ENCODE peak calls at places on chromosomes 4 and X, in eight cellular contexts. J, N, Z, W, Y, V, Q and M are unnamed samples.

GRCh38 chrX:150967786-150968185 is 15.3 kb upstream of the HMGB3 start:
- DNase-seq in J (no peak), N (no peak), Z (no peak), Q (no peak), V (no peak), W (no peak), Y (no peak), M (no peak)

GRCh38 chr4:128068927-128069326 is 7.8 kb downstream of the LARP1B start:
- DNase-seq in Y (peak), Q (no peak), Z (no peak), N (no peak), J (no peak), W (no peak), V (no peak), M (no peak)

GRCh38 chr4:142567620-142568451 is 278.3 kb downstream of the INPP4B start:
- DNase-seq in Q (peak), W (no peak), N (no peak), Y (peak), J (no peak), Z (no peak), V (no peak), M (no peak)

GRCh38 chr4:83490876-83491450 is 6.1 kb upstream of the ABRAXAS1 start:
- DNase-seq in Y (peak), Q (peak), W (no peak), V (no peak), Z (no peak), J (no peak), N (no peak), M (no peak)

GRCh38 chrX:123184199-123184857 is at the start of gene GRIA3:
- DNase-seq in Y (no peak), W (no peak), J (no peak), Q (peak), V (no peak), N (no peak), Z (peak), M (no peak)

GRCh38 chrX:84188320-84188834 is 378 bp upstream of the RPS6KA6 start:
- DNase-seq in N (peak), Q (peak), Y (peak), W (no peak), Z (peak), V (peak), J (no peak), M (no peak)

GRCh38 chrX:1582686-1583437 is 8.5 kb upstream of the AKAP17A start:
- DNase-seq in J (no peak), W (no peak), Z (no peak), V (no peak), Q (no peak), Y (peak), N (peak), M (no peak)

GRCh38 chrX:110311437-110312230 is 6.3 kb downstream of the AMMECR1 start:
- DNase-seq in J (no peak), Z (no peak), Y (no peak), Q (no peak), N (no peak), W (no peak), V (no peak), M (no peak)

GRCh38 chr4:142474398-142475087 is 371.6 kb downstream of the INPP4B start:
- DNase-seq in Q (no peak), W (no peak), Y (no peak), V (no peak), Z (no peak), N (peak), J (no peak), M (no peak)

GRCh38 chrX:20913760-20914159 is 460.5 kb upstream of the CNKSR2 start:
- DNase-seq in Z (no peak), Q (no peak), W (no peak), V (no peak), N (no peak), Y (peak), J (no peak), M (no peak)

GRCh38 chr4:183746305-183747229 is 87.5 kb downstream of the TRAPPC11 start:
- DNase-seq in Y (peak), V (no peak), W (no peak), N (no peak), J (no peak), Z (peak), Q (no peak), M (no peak)

GRCh38 chrX:56804867-56805266 is 75.8 kb downstream of the NBDY start:
- DNase-seq in N (no peak), V (no peak), W (no peak), Y (no peak), Z (no peak), Q (no peak), J (no peak), M (no peak)

GRCh38 chrX:56763556-56764152 is 34.6 kb downstream of the NBDY start:
- DNase-seq in W (peak), V (peak), Q (no peak), Z (no peak), N (no peak), J (no peak), Y (no peak), M (no peak)

GRCh38 chr4:89245459-89245858 is 62.1 kb downstream of the GPRIN3 start:
- DNase-seq in W (no peak), V (no peak), Z (no peak), N (peak), J (peak), Q (no peak), Y (no peak), M (no peak)

GRCh38 chrX:15143050-15143824 is 126.6 kb downstream of the ASB9 start:
- DNase-seq in V (peak), Z (peak), Q (peak), J (peak), W (no peak), Y (peak), N (no peak), M (peak)

GRCh38 chrX:16678689-16679088 is 28.7 kb downstream of the S100G start:
- DNase-seq in W (no peak), Q (no peak), N (no peak), J (no peak), Y (no peak), V (no peak), Z (no peak), M (no peak)

GRCh38 chrX:46208225-46208854 is 336.9 kb downstream of the ZNF674 start:
- DNase-seq in W (no peak), Q (peak), J (no peak), Y (peak), N (no peak), Z (no peak), V (no peak), M (no peak)

GRCh38 chr4:110959041-110959643 is 336.3 kb upstream of the PITX2 start:
- DNase-seq in N (no peak), V (no peak), Z (no peak), J (no peak), W (no peak), Q (no peak), Y (peak), M (no peak)

GRCh38 chr4:8502836-8503585 is 62.4 kb downstream of the TRMT44 start:
- DNase-seq in W (no peak), J (no peak), Q (no peak), Z (no peak), N (no peak), V (no peak), Y (no peak), M (no peak)

GRCh38 chr4:79576480-79576803 is 168.4 kb upstream of the GK2 start:
- DNase-seq in J (no peak), Y (peak), Q (peak), Z (no peak), N (peak), V (no peak), W (no peak), M (no peak)

GRCh38 chr4:41670530-41670929 is 78.0 kb downstream of the PHOX2B start:
- DNase-seq in Z (no peak), Q (no peak), W (no peak), N (peak), V (no peak), J (no peak), Y (no peak), M (no peak)

GRCh38 chr4:169311643-169312365 is 41.0 kb upstream of the SH3RF1 start:
- DNase-seq in V (no peak), W (no peak), Q (peak), J (no peak), Y (peak), Z (peak), N (peak), M (no peak)

GRCh38 chr4:117793786-117794369 is 240.4 kb upstream of the NDST3 start:
- DNase-seq in W (no peak), Y (no peak), Q (no peak), V (no peak), Z (no peak), J (no peak), N (no peak), M (no peak)

GRCh38 chr4:2178986-2179385 is 62.9 kb downstream of the HAUS3 start:
- DNase-seq in J (no peak), V (no peak), Y (no peak), Z (no peak), W (no peak), Q (no peak), N (no peak), M (no peak)

GRCh38 chrX:55702611-55703010 is 14.9 kb upstream of the RRAGB start:
- DNase-seq in Y (no peak), V (no peak), Z (no peak), J (no peak), W (no peak), Q (no peak), N (no peak), M (no peak)

GRCh38 chr4:87896020-87896621 is 63.4 kb downstream of the MEPE start:
- DNase-seq in V (no peak), W (no peak), Z (peak), N (no peak), Y (peak), Q (peak), J (no peak), M (no peak)

GRCh38 chr4:21790437-21791029 is 158.0 kb downstream of the KCNIP4 start:
- DNase-seq in J (peak), N (no peak), W (no peak), Y (peak), V (no peak), Z (no peak), Q (peak), M (no peak)

GRCh38 chr4:139675156-139675555 is 9.5 kb downstream of the MGST2 start:
- DNase-seq in Q (no peak), Z (no peak), V (no peak), Y (no peak), N (no peak), J (no peak), W (no peak), M (no peak)

GRCh38 chrX:8010105-8010504 is 82.9 kb upstream of the PNPLA4 start:
- DNase-seq in Q (no peak), Y (no peak), N (no peak), V (no peak), W (no peak), Z (no peak), J (no peak), M (no peak)

GRCh38 chr4:157895205-157895604 is 277.6 kb downstream of the GASK1B start:
- DNase-seq in V (no peak), Y (no peak), Q (no peak), N (no peak), J (no peak), Z (no peak), W (no peak), M (no peak)

GRCh38 chrX:106608016-106608415 is 3.8 kb upstream of the RADX start:
- DNase-seq in W (no peak), Q (no peak), Z (no peak), V (no peak), Y (no peak), J (peak), N (no peak), M (no peak)

GRCh38 chr4:86942185-86942666 is 7.4 kb downstream of the AFF1 start:
- DNase-seq in V (no peak), N (no peak), Q (no peak), J (no peak), Z (no peak), W (no peak), Y (no peak), M (no peak)